ENCODE peak calls at places on chromosomes 11 and 22, in ten cellular contexts. U is PC-9, D is fibroblast of mammary gland, O is SK-N-SH, I is kidney, W is stomach, F is fibroblast of pulmonary artery, L is HFF-Myc, M is body of pancreas, Y is cardiac muscle cell. V is an unnamed sample.

GRCh38 chr11:44727373-44728084 is 767 bp downstream of the TSPAN18 start:
- DNase-seq in M (peak), O (peak), D (peak), I (peak), Y (peak), U (peak), W (peak), L (no peak), F (peak), V (no peak)

GRCh38 chr11:131874070-131874469 is 503.7 kb downstream of the NTM start:
- DNase-seq in O (no peak), W (no peak), M (no peak), F (no peak), L (no peak), Y (no peak), I (no peak), U (no peak), D (no peak), V (no peak)

GRCh38 chr11:75778962-75779361 is 10.4 kb downstream of the DGAT2 start:
- DNase-seq in W (no peak), L (no peak), O (no peak), Y (no peak), M (no peak), I (peak), U (no peak), D (no peak), F (no peak), V (no peak)

GRCh38 chr11:11074686-11075370 is 217.0 kb upstream of the ZBED5 start:
- DNase-seq in Y (no peak), L (no peak), U (no peak), O (no peak), D (no peak), F (no peak), M (no peak), W (no peak), I (no peak), V (no peak)

GRCh38 chr11:35134403-35135126 is 4.4 kb upstream of the CD44 start:
- DNase-seq in Y (no peak), M (no peak), F (no peak), U (no peak), O (no peak), W (no peak), D (peak), I (no peak), L (peak), V (no peak)

GRCh38 chr11:115930886-115931537 is 426.8 kb upstream of the CADM1 start:
- DNase-seq in I (no peak), F (no peak), Y (no peak), L (no peak), U (no peak), D (no peak), W (no peak), O (no peak), M (no peak), V (no peak)

GRCh38 chr22:39134366-39135091 is 18.0 kb downstream of the CBX7 start:
- DNase-seq in M (no peak), L (no peak), Y (no peak), W (no peak), D (no peak), F (no peak), U (no peak), O (no peak), I (no peak), V (no peak)

GRCh38 chr11:126007263-126007662 is 55.4 kb downstream of the CDON start:
- DNase-seq in D (peak), L (no peak), M (no peak), I (no peak), W (no peak), Y (peak), U (peak), O (peak), F (peak), V (peak)

GRCh38 chr11:95363710-95364109 is 132.7 kb upstream of the SESN3 start:
- DNase-seq in M (no peak), Y (no peak), L (no peak), I (no peak), D (no peak), W (no peak), U (no peak), F (no peak), O (no peak), V (no peak)

GRCh38 chr11:68340784-68341556 is 28.6 kb downstream of the LRP5 start:
- DNase-seq in U (no peak), F (no peak), D (peak), I (no peak), O (no peak), Y (no peak), L (no peak), W (no peak), M (no peak), V (no peak)

GRCh38 chr11:10066441-10066840 is 227.6 kb downstream of the SBF2 start:
- DNase-seq in Y (no peak), F (no peak), L (no peak), M (no peak), D (no peak), W (no peak), U (no peak), I (no peak), O (peak), V (no peak)

GRCh38 chr22:22377335-22377734 is 131.2 kb downstream of the ZNF280B start:
- DNase-seq in F (no peak), D (no peak), Y (no peak), M (no peak), O (no peak), L (no peak), W (no peak), I (no peak), U (no peak), V (no peak)

GRCh38 chr22:45450931-45451651 is 37.6 kb downstream of the RIBC2 start:
- DNase-seq in I (no peak), L (peak), M (no peak), F (peak), O (no peak), Y (peak), D (peak), W (no peak), U (no peak), V (peak)

GRCh38 chr11:44899959-44900358 is 50.7 kb downstream of the TP53I11 start:
- DNase-seq in O (peak), Y (peak), L (peak), I (no peak), W (no peak), U (no peak), F (peak), M (no peak), D (peak), V (peak)

GRCh38 chr11:3199537-3200295 is 18.9 kb downstream of the MRGPRG start:
- DNase-seq in U (no peak), Y (no peak), F (no peak), O (peak), D (no peak), W (no peak), M (peak), I (no peak), L (no peak), V (no peak)

GRCh38 chr22:21451545-21452520 is 15.4 kb upstream of the TMEM191C start:
- DNase-seq in Y (no peak), F (no peak), W (peak), L (no peak), I (no peak), D (no peak), U (no peak), M (no peak), O (no peak), V (no peak)

GRCh38 chr11:107689317-107690202 is 22.3 kb downstream of the SLN start:
- DNase-seq in F (peak), U (peak), L (no peak), M (peak), O (peak), I (no peak), D (peak), Y (peak), W (peak), V (peak)

GRCh38 chr11:5036671-5037070 is 9.7 kb upstream of the OR52J3 start:
- DNase-seq in L (no peak), Y (no peak), D (no peak), W (no peak), F (no peak), O (no peak), U (no peak), M (no peak), I (no peak), V (no peak)

GRCh38 chr11:16806791-16807190 is 68.3 kb downstream of the C11orf58 start:
- DNase-seq in F (no peak), I (no peak), L (no peak), D (peak), O (no peak), U (no peak), W (no peak), M (no peak), Y (peak), V (no peak)

GRCh38 chr22:24432059-24432853 is 4.9 kb downstream of the ADORA2A start:
- DNase-seq in L (no peak), W (peak), U (peak), D (peak), Y (peak), M (no peak), F (peak), O (peak), I (peak), V (no peak)

GRCh38 chr11:44702897-44703296 is 23.9 kb upstream of the TSPAN18 start:
- DNase-seq in F (peak), L (no peak), M (no peak), I (no peak), Y (peak), W (no peak), D (no peak), U (no peak), O (peak), V (no peak)

GRCh38 chr11:74468058-74468457 is 709 bp upstream of the KCNE3 start:
- DNase-seq in L (no peak), W (no peak), I (no peak), O (no peak), F (no peak), D (no peak), Y (no peak), U (no peak), M (no peak), V (no peak)

GRCh38 chr11:73267122-73267846 is 4.9 kb upstream of the P2RY6 start:
- DNase-seq in Y (no peak), D (no peak), I (no peak), O (no peak), L (no peak), M (no peak), U (no peak), F (no peak), W (peak), V (no peak)

GRCh38 chr11:46330154-46330886 is 16.9 kb upstream of the DGKZ start:
- DNase-seq in D (no peak), F (no peak), I (no peak), Y (peak), M (no peak), L (no peak), O (no peak), W (no peak), U (no peak), V (no peak)

GRCh38 chr11:9260182-9261146 is 4.7 kb downstream of the DENND5A start:
- DNase-seq in M (no peak), I (no peak), L (no peak), D (no peak), F (no peak), Y (no peak), O (peak), U (no peak), W (peak), V (no peak)

GRCh38 chr22:49534386-49534785 is 293.3 kb downstream of the BRD1 start:
- DNase-seq in U (no peak), W (no peak), I (peak), L (no peak), D (no peak), Y (no peak), O (no peak), F (no peak), M (no peak), V (no peak)

GRCh38 chr11:34650528-34650927 is 29.6 kb downstream of the EHF start:
- DNase-seq in F (peak), D (peak), M (no peak), L (no peak), W (no peak), Y (peak), U (no peak), O (no peak), I (no peak), V (no peak)

GRCh38 chr11:17683378-17684161 is 35.8 kb upstream of the MYOD1 start:
- DNase-seq in F (peak), O (no peak), W (no peak), L (peak), D (peak), I (no peak), Y (peak), U (peak), M (no peak), V (no peak)

GRCh38 chr22:46731246-46732040 is 6.6 kb downstream of the CERK start:
- DNase-seq in F (no peak), U (no peak), D (no peak), I (peak), L (no peak), M (peak), Y (no peak), W (peak), O (peak), V (no peak)

GRCh38 chr11:1546536-1547466 is 25.3 kb downstream of the DUSP8 start:
- DNase-seq in D (no peak), M (peak), Y (peak), O (peak), L (no peak), U (peak), W (peak), I (peak), F (peak), V (no peak)

GRCh38 chr11:76524461-76524860 is 79.6 kb downstream of the EMSY start:
- DNase-seq in D (peak), Y (peak), U (peak), O (no peak), M (no peak), F (no peak), L (no peak), I (no peak), W (no peak), V (no peak)

GRCh38 chr22:17087176-17088131 is 2.7 kb downstream of the IL17RA start:
- DNase-seq in I (no peak), O (no peak), Y (peak), F (peak), M (no peak), W (no peak), U (no peak), L (no peak), D (peak), V (peak)

GRCh38 chr22:30033137-30033536 is 47.1 kb upstream of the HORMAD2 start:
- DNase-seq in W (no peak), F (no peak), U (no peak), Y (no peak), D (no peak), I (no peak), O (no peak), M (no peak), L (no peak), V (no peak)

GRCh38 chr22:31943206-31943975 is 944 bp upstream of the YWHAH start:
- DNase-seq in D (no peak), M (no peak), O (no peak), F (no peak), U (no peak), L (no peak), W (no peak), I (no peak), Y (no peak), V (no peak)

GRCh38 chr11:113404859-113405430 is 17.4 kb downstream of the ANKK1 start:
- DNase-seq in L (no peak), U (no peak), I (no peak), M (no peak), W (no peak), O (no peak), F (no peak), D (no peak), Y (no peak), V (no peak)

GRCh38 chr11:61919113-61919840 is 1.9 kb upstream of the RAB3IL1 start:
- DNase-seq in M (no peak), L (no peak), I (peak), W (no peak), D (no peak), F (no peak), Y (no peak), U (no peak), O (no peak), V (no peak)

GRCh38 chr11:65261591-65262380 is at the start of gene POLA2:
- DNase-seq in I (peak), W (peak), M (peak), O (peak), D (peak), F (peak), L (peak), U (peak), Y (peak), V (peak)
- TF ChIP-seq CTCF in I (no peak), W (no peak), M (no peak), O (no peak), D (no peak), F (no peak), L (no peak), U (no peak), Y (no peak), V (no peak)

DNA sequence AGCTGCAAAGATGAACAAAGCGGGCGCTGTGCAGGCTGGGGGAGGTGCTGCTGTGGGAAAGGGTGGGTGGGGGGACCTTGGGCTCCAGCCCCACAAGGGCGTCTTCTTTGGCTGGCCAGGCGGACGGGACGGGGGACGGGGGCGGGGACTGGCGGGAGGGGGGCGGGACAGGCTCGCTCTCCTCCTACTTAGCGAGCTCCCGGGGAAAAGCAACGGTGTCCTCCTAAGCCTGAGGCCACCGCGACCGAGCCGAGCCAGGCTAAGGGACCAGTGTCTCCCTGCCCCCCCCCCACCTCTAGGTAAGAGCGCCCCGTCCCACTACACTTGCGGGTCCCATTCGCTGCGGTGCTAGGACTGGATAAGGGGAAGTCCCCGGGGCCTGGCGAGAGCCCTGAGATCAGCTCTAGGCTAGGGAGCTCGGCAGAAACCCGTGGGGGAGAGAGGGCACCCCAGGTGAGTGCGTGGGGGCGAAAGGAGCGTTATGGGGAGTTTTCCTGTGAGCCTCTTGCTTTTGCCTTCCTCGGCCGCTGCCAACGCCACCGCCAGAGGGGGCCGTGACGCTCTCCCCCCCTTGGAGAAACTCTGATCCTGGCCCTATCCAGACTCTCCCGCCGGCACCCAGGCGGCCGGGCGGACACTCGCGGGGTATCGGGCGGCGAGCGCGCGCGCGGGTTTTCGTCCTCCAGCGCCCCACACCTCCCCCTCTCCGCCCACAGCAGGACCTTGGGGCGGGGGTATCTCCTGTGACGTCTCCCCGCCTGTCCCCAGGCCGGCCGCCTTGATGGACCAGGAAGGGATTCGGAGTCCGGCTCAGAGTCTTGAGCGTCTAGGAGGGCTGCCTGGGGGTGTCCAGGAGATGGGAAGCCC is at the start of gene PHLDB1:
- DNase-seq in M (peak), Y (peak), U (peak), I (peak), L (no peak), F (peak), O (peak), D (peak), W (peak), V (no peak)
- TF ChIP-seq CTCF in M (peak), Y (peak), U (peak), I (peak), L (peak), F (peak), O (peak), D (peak), W (no peak), V (peak)

DNA sequence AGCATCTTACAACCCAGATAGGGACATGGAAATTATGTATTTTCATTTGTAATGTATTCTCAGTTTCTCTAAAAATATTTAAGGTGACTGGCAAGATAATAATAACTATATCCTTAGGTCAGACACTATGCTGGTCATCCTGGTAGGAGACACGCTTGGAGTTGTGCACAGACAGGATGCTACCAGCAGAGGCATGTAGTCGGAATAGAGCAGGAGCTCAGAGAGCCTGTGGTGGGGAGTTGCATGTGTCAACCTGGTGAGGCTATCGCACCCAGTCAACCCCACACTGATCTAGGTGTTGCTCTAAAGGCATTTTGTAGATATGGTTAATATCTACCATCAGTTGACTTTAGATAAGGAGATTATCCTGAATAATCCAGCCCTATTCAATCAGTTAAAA is 318.5 kb downstream of the MIAT start:
- DNase-seq in W (no peak), O (no peak), I (no peak), F (no peak), U (no peak), Y (no peak), L (no peak), M (no peak), D (no peak), V (no peak)
- TF ChIP-seq CTCF in W (no peak), O (no peak), I (no peak), F (no peak), U (no peak), Y (no peak), L (no peak), M (no peak), D (no peak), V (no peak)

DNA sequence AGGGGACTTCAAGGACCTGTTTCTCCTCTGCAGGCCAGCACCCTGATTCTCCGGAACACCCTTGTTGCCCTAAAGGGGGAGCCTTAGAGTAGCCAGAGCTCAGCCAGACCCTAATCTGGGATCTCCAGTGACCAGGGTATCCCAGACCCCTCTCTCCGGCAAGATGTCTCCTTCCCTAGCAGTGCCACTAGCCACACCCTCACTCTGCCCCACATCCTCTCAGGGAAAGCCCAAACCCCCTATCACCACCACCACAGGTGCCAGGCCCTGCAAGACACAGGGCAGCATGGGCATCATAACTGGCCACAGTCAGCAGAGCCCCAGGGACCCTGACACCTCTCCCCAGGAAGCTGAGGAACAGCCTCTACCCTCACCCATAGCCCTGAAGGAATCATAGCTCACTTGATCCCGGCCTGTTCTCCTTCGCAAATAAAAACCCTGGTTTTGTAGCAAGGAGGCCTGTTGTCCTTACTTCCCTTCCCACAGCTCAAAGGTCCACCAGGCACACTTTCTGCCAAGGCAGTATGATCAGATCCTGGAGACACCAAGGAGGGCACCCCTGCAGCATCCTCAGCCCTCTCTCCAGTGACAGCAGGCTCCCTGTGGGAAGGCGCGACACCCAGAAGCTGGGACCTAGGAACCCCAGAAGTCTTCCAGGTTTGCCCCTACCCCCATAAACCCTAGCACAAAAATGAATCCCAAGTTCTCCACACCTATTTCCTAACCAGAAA is 4.6 kb downstream of the CFL1 start:
- DNase-seq in Y (no peak), U (no peak), F (no peak), D (no peak), W (no peak), I (no peak), L (no peak), O (peak), M (no peak), V (no peak)
- TF ChIP-seq CTCF in Y (peak), U (no peak), F (peak), D (no peak), W (no peak), I (no peak), L (no peak), O (peak), M (no peak), V (no peak)

GRCh38 chr11:120137611-120138521 is at the start of gene TRIM29:
- DNase-seq in M (peak), W (peak), U (peak), F (no peak), Y (no peak), I (peak), L (no peak), O (peak), D (no peak), V (no peak)
- TF ChIP-seq CTCF in M (no peak), W (no peak), U (peak), F (no peak), Y (no peak), I (no peak), L (no peak), O (no peak), D (no peak), V (no peak)

GRCh38 chr11:109641549-109641948 is 219.6 kb downstream of the C11orf87 start:
- DNase-seq in U (peak), I (no peak), D (peak), W (no peak), Y (peak), O (no peak), F (peak), L (peak), M (no peak), V (peak)
- TF ChIP-seq CTCF in U (no peak), I (no peak), D (peak), W (no peak), Y (peak), O (no peak), F (peak), L (no peak), M (no peak), V (peak)

GRCh38 chr11:55726715-55727324 is 46.4 kb upstream of the OR5D13 start:
- DNase-seq in L (no peak), O (peak), F (no peak), Y (no peak), I (no peak), U (peak), D (no peak), W (no peak), M (no peak), V (no peak)
- TF ChIP-seq CTCF in L (no peak), O (peak), F (no peak), Y (no peak), I (no peak), U (peak), D (no peak), W (no peak), M (no peak), V (no peak)